ENCODE peak calls at places on chromosomes 4 and X, in four cellular contexts. O is hypothalamus; F is stimulated activated CD4-positive, alpha-beta T cell treated with anti-CD3 and anti-CD28 coated beads, Interleukin-2, amount 100 ng/mL, for 48 hours; S is cortex of kidney. Z is an unnamed sample.

GRCh38 chrX:138014577-138014976 is 448.6 kb downstream of the ZIC3 start:
- DNase-seq in O (no peak), F (no peak), S (no peak), Z (no peak)

GRCh38 chr4:167688660-167689142 is 403.6 kb upstream of the ANXA10 start:
- DNase-seq in O (no peak), F (no peak), S (no peak), Z (no peak)

GRCh38 chr4:143437937-143438336 is 75.6 kb upstream of the SMARCA5 start:
- DNase-seq in O (no peak), F (no peak), S (no peak), Z (no peak)

GRCh38 chr4:165208322-165208652 is 926 bp downstream of the KLHL2 start:
- DNase-seq in O (no peak), F (no peak), S (no peak), Z (no peak)

GRCh38 chrX:119667111-119667928 is 25.6 kb downstream of the SEPTIN6 start:
- DNase-seq in O (no peak), F (no peak), S (no peak), Z (no peak)

GRCh38 chrX:6226053-6226645 is 2.5 kb downstream of the NLGN4X start:
- DNase-seq in O (peak; percentile 2), F (no peak), S (no peak), Z (no peak)

GRCh38 chr4:52299120-52299519 is 248.0 kb downstream of the SPATA18 start:
- DNase-seq in O (no peak), F (no peak), S (no peak), Z (no peak)

GRCh38 chr4:58475097-58475496 is 1364.9 kb upstream of the IGFBP7 start:
- DNase-seq in O (no peak), F (no peak), S (no peak), Z (no peak)

GRCh38 chr4:83075696-83076095 is 38.8 kb downstream of the PLAC8 start:
- DNase-seq in O (no peak), F (no peak), S (no peak), Z (no peak)

GRCh38 chr4:931194-931959 is 739 bp downstream of the GAK start:
- DNase-seq in O (no peak), F (no peak), S (no peak), Z (no peak)

GRCh38 chrX:47283015-47283771 is 50.4 kb downstream of the USP11 start:
- DNase-seq in O (no peak), F (no peak), S (no peak), Z (no peak)